ENCODE peak calls at places on chromosomes 6 and 20, in nine cellular contexts. One of them, this sample, is unnamed.
A peak's percentile ranks its signal among the peaks of the same experiment; 100 is the strongest.

GRCh38 chr6:12150812-12151432 is 138.8 kb downstream of the HIVEP1 start:
- DNase-seq in spleen: peak; percentile 78
- DNase-seq in stomach: no peak
- DNase-seq in right lobe of liver: no peak
- DNase-seq in GM12892: no peak
- DNase-seq in gastrocnemius medialis: no peak
- DNase-seq in breast epithelium: no peak
- DNase-seq in K562: peak; percentile 63
- DNase-seq in tibial nerve: no peak
- DNase-seq in this sample: no peak

GRCh38 chr20:8362457-8362856 is 230.4 kb downstream of the PLCB1 start:
- DNase-seq in spleen: no peak
- DNase-seq in stomach: no peak
- DNase-seq in right lobe of liver: no peak
- DNase-seq in GM12892: no peak
- DNase-seq in gastrocnemius medialis: no peak
- DNase-seq in breast epithelium: no peak
- DNase-seq in K562: no peak
- DNase-seq in tibial nerve: no peak
- DNase-seq in this sample: no peak

GRCh38 chr6:155654474-155654873 is 198.8 kb upstream of the NOX3 start:
- DNase-seq in spleen: no peak
- DNase-seq in stomach: no peak
- DNase-seq in right lobe of liver: no peak
- DNase-seq in GM12892: no peak
- DNase-seq in gastrocnemius medialis: no peak
- DNase-seq in breast epithelium: no peak
- DNase-seq in K562: no peak
- DNase-seq in tibial nerve: no peak
- DNase-seq in this sample: no peak

GRCh38 chr6:119568580-119568979 is 219.0 kb upstream of the MAN1A1 start:
- DNase-seq in spleen: no peak
- DNase-seq in stomach: no peak
- DNase-seq in right lobe of liver: no peak
- DNase-seq in GM12892: no peak
- DNase-seq in gastrocnemius medialis: no peak
- DNase-seq in breast epithelium: no peak
- DNase-seq in K562: no peak
- DNase-seq in tibial nerve: no peak
- DNase-seq in this sample: no peak

GRCh38 chr20:2822073-2822472 is 5.9 kb downstream of the TMEM239 start:
- DNase-seq in spleen: no peak
- DNase-seq in stomach: no peak
- DNase-seq in right lobe of liver: no peak
- DNase-seq in GM12892: no peak
- DNase-seq in gastrocnemius medialis: no peak
- DNase-seq in breast epithelium: peak; percentile 12
- DNase-seq in K562: peak; percentile 23
- DNase-seq in tibial nerve: no peak
- DNase-seq in this sample: no peak

GRCh38 chr20:15045246-15045645 is 707.8 kb upstream of the FLRT3 start:
- DNase-seq in spleen: no peak
- DNase-seq in stomach: no peak
- DNase-seq in right lobe of liver: no peak
- DNase-seq in GM12892: no peak
- DNase-seq in gastrocnemius medialis: peak; percentile 61
- DNase-seq in breast epithelium: peak; percentile 88
- DNase-seq in K562: no peak
- DNase-seq in tibial nerve: peak; percentile 27
- DNase-seq in this sample: no peak

GRCh38 chr20:60000271-60001026 is 42.2 kb downstream of the CDH26 start:
- DNase-seq in spleen: no peak
- DNase-seq in stomach: no peak
- DNase-seq in right lobe of liver: no peak
- DNase-seq in GM12892: no peak
- DNase-seq in gastrocnemius medialis: no peak
- DNase-seq in breast epithelium: no peak
- DNase-seq in K562: no peak
- DNase-seq in tibial nerve: no peak
- DNase-seq in this sample: no peak

GRCh38 chr20:478949-479429 is 16.7 kb upstream of the TBC1D20 start:
- DNase-seq in spleen: no peak
- DNase-seq in stomach: no peak
- DNase-seq in right lobe of liver: no peak
- DNase-seq in GM12892: peak; percentile 23
- DNase-seq in gastrocnemius medialis: no peak
- DNase-seq in breast epithelium: no peak
- DNase-seq in K562: peak; percentile 28
- DNase-seq in tibial nerve: no peak
- DNase-seq in this sample: no peak

GRCh38 chr6:106451419-106451818 is 90.9 kb downstream of the CRYBG1 start:
- DNase-seq in spleen: no peak
- DNase-seq in stomach: no peak
- DNase-seq in right lobe of liver: no peak
- DNase-seq in GM12892: no peak
- DNase-seq in gastrocnemius medialis: no peak
- DNase-seq in breast epithelium: no peak
- DNase-seq in K562: no peak
- DNase-seq in tibial nerve: no peak
- DNase-seq in this sample: no peak

GRCh38 chr6:137882225-137882961 is 15.3 kb downstream of the TNFAIP3 start:
- DNase-seq in spleen: no peak
- DNase-seq in stomach: no peak
- DNase-seq in right lobe of liver: no peak
- DNase-seq in GM12892: no peak
- DNase-seq in gastrocnemius medialis: no peak
- DNase-seq in breast epithelium: no peak
- DNase-seq in K562: no peak
- DNase-seq in tibial nerve: no peak
- DNase-seq in this sample: no peak

GRCh38 chr20:44133424-44133823 is 53.6 kb downstream of the JPH2 start:
- DNase-seq in spleen: no peak
- DNase-seq in stomach: no peak
- DNase-seq in right lobe of liver: no peak
- DNase-seq in GM12892: no peak
- DNase-seq in gastrocnemius medialis: peak; percentile 13
- DNase-seq in breast epithelium: no peak
- DNase-seq in K562: no peak
- DNase-seq in tibial nerve: no peak
- DNase-seq in this sample: no peak

GRCh38 chr6:84597238-84597875 is 167.0 kb downstream of the TBX18 start:
- DNase-seq in spleen: no peak
- DNase-seq in stomach: no peak
- DNase-seq in right lobe of liver: no peak
- DNase-seq in GM12892: no peak
- DNase-seq in gastrocnemius medialis: no peak
- DNase-seq in breast epithelium: no peak
- DNase-seq in K562: no peak
- DNase-seq in tibial nerve: no peak
- DNase-seq in this sample: no peak

GRCh38 chr6:70413114-70413828 is at the start of gene FAM135A:
- DNase-seq in spleen: peak; percentile 99
- DNase-seq in stomach: peak; percentile 100
- DNase-seq in right lobe of liver: peak; percentile 99
- DNase-seq in GM12892: peak; percentile 83
- DNase-seq in gastrocnemius medialis: peak; percentile 97
- DNase-seq in breast epithelium: peak; percentile 97
- DNase-seq in K562: peak; percentile 99
- DNase-seq in tibial nerve: peak; percentile 93
- DNase-seq in this sample: peak; percentile 99
- TF ChIP-seq POLR2A in spleen: no peak
- TF ChIP-seq POLR2A in stomach: no peak
- TF ChIP-seq POLR2A in right lobe of liver: peak; percentile 60
- TF ChIP-seq POLR2A in GM12892: peak; percentile 98
- TF ChIP-seq POLR2A in gastrocnemius medialis: peak; percentile 58
- TF ChIP-seq POLR2A in breast epithelium: peak; percentile 12
- TF ChIP-seq POLR2A in K562: peak; percentile 98
- TF ChIP-seq POLR2A in tibial nerve: no peak
- TF ChIP-seq POLR2A in this sample: peak; percentile 43

GRCh38 chr20:23224806-23225205 is 125.8 kb upstream of the NXT1 start:
- DNase-seq in spleen: no peak
- DNase-seq in stomach: no peak
- DNase-seq in right lobe of liver: no peak
- DNase-seq in GM12892: no peak
- DNase-seq in gastrocnemius medialis: no peak
- DNase-seq in breast epithelium: no peak
- DNase-seq in K562: no peak
- DNase-seq in tibial nerve: no peak
- DNase-seq in this sample: no peak

GRCh38 chr20:23226612-23227265 is 123.9 kb upstream of the NXT1 start:
- DNase-seq in spleen: no peak
- DNase-seq in stomach: no peak
- DNase-seq in right lobe of liver: no peak
- DNase-seq in GM12892: no peak
- DNase-seq in gastrocnemius medialis: no peak
- DNase-seq in breast epithelium: no peak
- DNase-seq in K562: no peak
- DNase-seq in tibial nerve: no peak
- DNase-seq in this sample: no peak

GRCh38 chr20:23225407-23226060 is 125.1 kb upstream of the NXT1 start:
- DNase-seq in spleen: no peak
- DNase-seq in stomach: peak; percentile 67
- DNase-seq in right lobe of liver: no peak
- DNase-seq in GM12892: no peak
- DNase-seq in gastrocnemius medialis: peak; percentile 72
- DNase-seq in breast epithelium: no peak
- DNase-seq in K562: no peak
- DNase-seq in tibial nerve: peak; percentile 81
- DNase-seq in this sample: no peak

GRCh38 chr20:23222531-23223200 is 127.9 kb upstream of the NXT1 start:
- DNase-seq in spleen: no peak
- DNase-seq in stomach: no peak
- DNase-seq in right lobe of liver: no peak
- DNase-seq in GM12892: no peak
- DNase-seq in gastrocnemius medialis: no peak
- DNase-seq in breast epithelium: no peak
- DNase-seq in K562: no peak
- DNase-seq in tibial nerve: no peak
- DNase-seq in this sample: no peak

DNA sequence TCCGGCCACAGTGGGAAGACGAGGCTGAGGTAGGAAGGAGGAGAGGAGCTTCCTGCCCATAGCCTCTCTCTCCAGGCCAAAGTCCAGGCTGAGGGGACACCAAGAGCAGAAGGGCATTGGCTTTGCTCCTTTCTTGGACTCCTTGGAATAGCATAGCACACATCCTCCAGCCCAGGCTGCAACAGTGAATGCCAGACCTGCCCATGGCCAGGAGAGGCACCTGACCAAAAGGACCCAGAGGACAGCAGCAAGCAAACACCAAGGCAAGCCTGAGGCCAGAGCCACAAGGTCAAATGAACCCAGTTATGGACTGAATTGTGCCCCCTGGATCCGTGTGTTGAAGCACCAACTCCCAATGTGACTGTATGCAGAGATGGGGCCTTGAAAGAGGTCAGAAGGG is 126.7 kb upstream of the NXT1 start:
- DNase-seq in spleen: no peak
- DNase-seq in stomach: no peak
- DNase-seq in right lobe of liver: no peak
- DNase-seq in GM12892: no peak
- DNase-seq in gastrocnemius medialis: no peak
- DNase-seq in breast epithelium: no peak
- DNase-seq in K562: no peak
- DNase-seq in tibial nerve: no peak
- DNase-seq in this sample: no peak
- TF ChIP-seq POLR2A in spleen: no peak
- TF ChIP-seq POLR2A in stomach: no peak
- TF ChIP-seq POLR2A in right lobe of liver: no peak
- TF ChIP-seq POLR2A in GM12892: no peak
- TF ChIP-seq POLR2A in gastrocnemius medialis: no peak
- TF ChIP-seq POLR2A in breast epithelium: no peak
- TF ChIP-seq POLR2A in K562: no peak
- TF ChIP-seq POLR2A in tibial nerve: no peak
- TF ChIP-seq POLR2A in this sample: no peak

DNA sequence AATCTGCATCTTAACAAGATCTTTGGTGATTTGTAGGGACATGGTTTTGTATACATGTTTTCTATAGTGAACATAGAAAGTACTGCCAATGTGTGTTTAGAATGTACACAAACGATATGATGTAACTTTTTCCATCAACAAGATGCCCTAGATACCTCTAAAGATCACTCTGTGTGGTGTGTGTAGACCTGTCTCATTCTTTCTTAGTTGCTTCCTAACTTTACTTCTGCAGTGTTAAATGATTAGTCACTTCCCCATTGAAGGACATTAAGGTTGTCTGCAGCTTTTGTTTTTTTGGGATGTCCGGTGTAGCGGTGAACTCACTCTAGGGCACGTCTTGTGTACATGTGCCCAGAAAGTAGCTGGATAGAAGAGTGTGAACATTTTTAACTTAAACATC is 35.9 kb downstream of the CDYL start:
- DNase-seq in spleen: no peak
- DNase-seq in stomach: no peak
- DNase-seq in right lobe of liver: no peak
- DNase-seq in GM12892: no peak
- DNase-seq in gastrocnemius medialis: no peak
- DNase-seq in breast epithelium: no peak
- DNase-seq in K562: no peak
- DNase-seq in tibial nerve: no peak
- DNase-seq in this sample: no peak
- TF ChIP-seq POLR2A in spleen: no peak
- TF ChIP-seq POLR2A in stomach: no peak
- TF ChIP-seq POLR2A in right lobe of liver: no peak
- TF ChIP-seq POLR2A in GM12892: no peak
- TF ChIP-seq POLR2A in gastrocnemius medialis: no peak
- TF ChIP-seq POLR2A in breast epithelium: no peak
- TF ChIP-seq POLR2A in K562: no peak
- TF ChIP-seq POLR2A in tibial nerve: no peak
- TF ChIP-seq POLR2A in this sample: no peak

GRCh38 chr6:89148016-89148750 is 2.3 kb downstream of the PM20D2 start:
- DNase-seq in spleen: no peak
- DNase-seq in stomach: no peak
- DNase-seq in right lobe of liver: no peak
- DNase-seq in GM12892: no peak
- DNase-seq in gastrocnemius medialis: no peak
- DNase-seq in breast epithelium: no peak
- DNase-seq in K562: no peak
- DNase-seq in tibial nerve: no peak
- DNase-seq in this sample: no peak

GRCh38 chr6:89145461-89145961 is 344 bp upstream of the PM20D2 start:
- DNase-seq in spleen: no peak
- DNase-seq in stomach: no peak
- DNase-seq in right lobe of liver: no peak
- DNase-seq in GM12892: peak; percentile 31
- DNase-seq in gastrocnemius medialis: no peak
- DNase-seq in breast epithelium: no peak
- DNase-seq in K562: no peak
- DNase-seq in tibial nerve: no peak
- DNase-seq in this sample: no peak

GRCh38 chr6:89144358-89145041 is 1.4 kb upstream of the PM20D2 start:
- DNase-seq in spleen: no peak
- DNase-seq in stomach: no peak
- DNase-seq in right lobe of liver: no peak
- DNase-seq in GM12892: peak; percentile 13
- DNase-seq in gastrocnemius medialis: no peak
- DNase-seq in breast epithelium: no peak
- DNase-seq in K562: no peak
- DNase-seq in tibial nerve: no peak
- DNase-seq in this sample: no peak

GRCh38 chr6:89146748-89147715 is 1.2 kb downstream of the PM20D2 start:
- DNase-seq in spleen: no peak
- DNase-seq in stomach: no peak
- DNase-seq in right lobe of liver: no peak
- DNase-seq in GM12892: no peak
- DNase-seq in gastrocnemius medialis: peak; percentile 50
- DNase-seq in breast epithelium: no peak
- DNase-seq in K562: no peak
- DNase-seq in tibial nerve: no peak
- DNase-seq in this sample: no peak

GRCh38 chr6:89145962-89146747 is at the start of gene PM20D2:
- DNase-seq in spleen: peak; percentile 93
- DNase-seq in stomach: peak; percentile 68
- DNase-seq in right lobe of liver: peak; percentile 86
- DNase-seq in GM12892: peak; percentile 70
- DNase-seq in gastrocnemius medialis: peak; percentile 75
- DNase-seq in breast epithelium: no peak
- DNase-seq in K562: peak; percentile 68
- DNase-seq in tibial nerve: no peak
- DNase-seq in this sample: peak; percentile 95
- TF ChIP-seq POLR2A in spleen: no peak
- TF ChIP-seq POLR2A in stomach: no peak
- TF ChIP-seq POLR2A in right lobe of liver: peak; percentile 64
- TF ChIP-seq POLR2A in GM12892: peak; percentile 67
- TF ChIP-seq POLR2A in gastrocnemius medialis: peak; percentile 85
- TF ChIP-seq POLR2A in breast epithelium: no peak
- TF ChIP-seq POLR2A in K562: no peak
- TF ChIP-seq POLR2A in tibial nerve: peak; percentile 31
- TF ChIP-seq POLR2A in this sample: peak; percentile 66

This sample was measured in upper lobe of left lung.